ENCODE peak calls at places on chromosome 12, in eight cellular contexts. One of them, this sample, is unnamed.

GRCh38 chr12:4969405-4969804 is 59.7 kb downstream of the KCNA1 start:
- DNase-seq in foreskin fibroblast: no peak
- DNase-seq in body of pancreas: no peak
- DNase-seq in left ventricle myocardium inferior: no peak
- DNase-seq in upper lobe of left lung: no peak
- DNase-seq in transverse colon: no peak
- DNase-seq in DND-41: no peak
- DNase-seq in tibial artery: no peak
- DNase-seq in this sample: no peak

GRCh38 chr12:128190614-128191013 is 76.4 kb upstream of the TMEM132C start:
- DNase-seq in foreskin fibroblast: no peak
- DNase-seq in body of pancreas: no peak
- DNase-seq in left ventricle myocardium inferior: no peak
- DNase-seq in upper lobe of left lung: no peak
- DNase-seq in transverse colon: no peak
- DNase-seq in DND-41: no peak
- DNase-seq in tibial artery: no peak
- DNase-seq in this sample: no peak

GRCh38 chr12:27707216-27707615 is 3.4 kb upstream of the MRPS35 start:
- DNase-seq in foreskin fibroblast: no peak
- DNase-seq in body of pancreas: no peak
- DNase-seq in left ventricle myocardium inferior: no peak
- DNase-seq in upper lobe of left lung: no peak
- DNase-seq in transverse colon: no peak
- DNase-seq in DND-41: no peak
- DNase-seq in tibial artery: no peak
- DNase-seq in this sample: no peak

GRCh38 chr12:131701705-131702572 is 9.0 kb upstream of the SFSWAP start:
- DNase-seq in foreskin fibroblast: no peak
- DNase-seq in body of pancreas: no peak
- DNase-seq in left ventricle myocardium inferior: no peak
- DNase-seq in upper lobe of left lung: no peak
- DNase-seq in transverse colon: no peak
- DNase-seq in DND-41: no peak
- DNase-seq in tibial artery: no peak
- DNase-seq in this sample: peak

GRCh38 chr12:25648460-25648859 is 95.4 kb upstream of the LMNTD1 start:
- DNase-seq in foreskin fibroblast: peak
- DNase-seq in body of pancreas: peak
- DNase-seq in left ventricle myocardium inferior: peak
- DNase-seq in upper lobe of left lung: no peak
- DNase-seq in transverse colon: peak
- DNase-seq in DND-41: no peak
- DNase-seq in tibial artery: no peak
- DNase-seq in this sample: no peak

GRCh38 chr12:66449531-66449930 is 147.2 kb downstream of the HELB start:
- DNase-seq in foreskin fibroblast: no peak
- DNase-seq in body of pancreas: no peak
- DNase-seq in left ventricle myocardium inferior: no peak
- DNase-seq in upper lobe of left lung: no peak
- DNase-seq in transverse colon: no peak
- DNase-seq in DND-41: no peak
- DNase-seq in tibial artery: no peak
- DNase-seq in this sample: no peak

GRCh38 chr12:82527165-82527780 is 159.4 kb upstream of the TMTC2 start:
- DNase-seq in foreskin fibroblast: peak
- DNase-seq in body of pancreas: peak
- DNase-seq in left ventricle myocardium inferior: no peak
- DNase-seq in upper lobe of left lung: no peak
- DNase-seq in transverse colon: peak
- DNase-seq in DND-41: peak
- DNase-seq in tibial artery: no peak
- DNase-seq in this sample: no peak

GRCh38 chr12:64670856-64671639 is 60.8 kb downstream of the RASSF3 start:
- DNase-seq in foreskin fibroblast: peak
- DNase-seq in body of pancreas: peak
- DNase-seq in left ventricle myocardium inferior: no peak
- DNase-seq in upper lobe of left lung: no peak
- DNase-seq in transverse colon: peak
- DNase-seq in DND-41: no peak
- DNase-seq in tibial artery: no peak
- DNase-seq in this sample: no peak

GRCh38 chr12:111446044-111446581 is 40.4 kb downstream of the SH2B3 start:
- DNase-seq in foreskin fibroblast: no peak
- DNase-seq in body of pancreas: peak
- DNase-seq in left ventricle myocardium inferior: no peak
- DNase-seq in upper lobe of left lung: no peak
- DNase-seq in transverse colon: peak
- DNase-seq in DND-41: no peak
- DNase-seq in tibial artery: peak
- DNase-seq in this sample: no peak

GRCh38 chr12:116141833-116142162 is 135.7 kb downstream of the MED13L start:
- DNase-seq in foreskin fibroblast: no peak
- DNase-seq in body of pancreas: no peak
- DNase-seq in left ventricle myocardium inferior: no peak
- DNase-seq in upper lobe of left lung: no peak
- DNase-seq in transverse colon: no peak
- DNase-seq in DND-41: no peak
- DNase-seq in tibial artery: no peak
- DNase-seq in this sample: no peak

GRCh38 chr12:54983536-54984102 is 943 bp downstream of the TESPA1 start:
- DNase-seq in foreskin fibroblast: no peak
- DNase-seq in body of pancreas: no peak
- DNase-seq in left ventricle myocardium inferior: no peak
- DNase-seq in upper lobe of left lung: no peak
- DNase-seq in transverse colon: no peak
- DNase-seq in DND-41: no peak
- DNase-seq in tibial artery: no peak
- DNase-seq in this sample: no peak

GRCh38 chr12:15581006-15581405 is 208.2 kb downstream of the EPS8 start:
- DNase-seq in foreskin fibroblast: no peak
- DNase-seq in body of pancreas: no peak
- DNase-seq in left ventricle myocardium inferior: no peak
- DNase-seq in upper lobe of left lung: no peak
- DNase-seq in transverse colon: no peak
- DNase-seq in DND-41: no peak
- DNase-seq in tibial artery: no peak
- DNase-seq in this sample: no peak

GRCh38 chr12:122887817-122888212 is 8.1 kb downstream of the VPS37B start:
- DNase-seq in foreskin fibroblast: no peak
- DNase-seq in body of pancreas: no peak
- DNase-seq in left ventricle myocardium inferior: no peak
- DNase-seq in upper lobe of left lung: no peak
- DNase-seq in transverse colon: no peak
- DNase-seq in DND-41: no peak
- DNase-seq in tibial artery: no peak
- DNase-seq in this sample: no peak

GRCh38 chr12:122884860-122885259 is 11.1 kb downstream of the VPS37B start:
- DNase-seq in foreskin fibroblast: no peak
- DNase-seq in body of pancreas: no peak
- DNase-seq in left ventricle myocardium inferior: no peak
- DNase-seq in upper lobe of left lung: no peak
- DNase-seq in transverse colon: no peak
- DNase-seq in DND-41: no peak
- DNase-seq in tibial artery: no peak
- DNase-seq in this sample: no peak

GRCh38 chr12:122888232-122888752 is 7.6 kb downstream of the VPS37B start:
- DNase-seq in foreskin fibroblast: no peak
- DNase-seq in body of pancreas: peak
- DNase-seq in left ventricle myocardium inferior: peak
- DNase-seq in upper lobe of left lung: no peak
- DNase-seq in transverse colon: peak
- DNase-seq in DND-41: peak
- DNase-seq in tibial artery: no peak
- DNase-seq in this sample: peak

GRCh38 chr12:122886161-122886560 is 9.8 kb downstream of the VPS37B start:
- DNase-seq in foreskin fibroblast: no peak
- DNase-seq in body of pancreas: no peak
- DNase-seq in left ventricle myocardium inferior: no peak
- DNase-seq in upper lobe of left lung: no peak
- DNase-seq in transverse colon: no peak
- DNase-seq in DND-41: no peak
- DNase-seq in tibial artery: no peak
- DNase-seq in this sample: no peak

GRCh38 chr12:122886851-122887816 is 8.8 kb downstream of the VPS37B start:
- DNase-seq in foreskin fibroblast: no peak
- DNase-seq in body of pancreas: peak
- DNase-seq in left ventricle myocardium inferior: no peak
- DNase-seq in upper lobe of left lung: no peak
- DNase-seq in transverse colon: peak
- DNase-seq in DND-41: peak
- DNase-seq in tibial artery: no peak
- DNase-seq in this sample: no peak
- H3K4me3 ChIP-seq in foreskin fibroblast: no peak
- H3K4me3 ChIP-seq in body of pancreas: no peak
- H3K4me3 ChIP-seq in left ventricle myocardium inferior: no peak
- H3K4me3 ChIP-seq in upper lobe of left lung: no peak
- H3K4me3 ChIP-seq in transverse colon: no peak
- H3K4me3 ChIP-seq in DND-41: no peak
- H3K4me3 ChIP-seq in tibial artery: no peak
- H3K4me3 ChIP-seq in this sample: no peak

GRCh38 chr12:89194683-89195082 is 157.6 kb downstream of the DUSP6 start:
- DNase-seq in foreskin fibroblast: no peak
- DNase-seq in body of pancreas: no peak
- DNase-seq in left ventricle myocardium inferior: no peak
- DNase-seq in upper lobe of left lung: no peak
- DNase-seq in transverse colon: no peak
- DNase-seq in DND-41: no peak
- DNase-seq in tibial artery: no peak
- DNase-seq in this sample: no peak
- H3K4me3 ChIP-seq in foreskin fibroblast: no peak
- H3K4me3 ChIP-seq in body of pancreas: no peak
- H3K4me3 ChIP-seq in left ventricle myocardium inferior: no peak
- H3K4me3 ChIP-seq in upper lobe of left lung: no peak
- H3K4me3 ChIP-seq in transverse colon: no peak
- H3K4me3 ChIP-seq in DND-41: no peak
- H3K4me3 ChIP-seq in tibial artery: no peak
- H3K4me3 ChIP-seq in this sample: no peak

DNA sequence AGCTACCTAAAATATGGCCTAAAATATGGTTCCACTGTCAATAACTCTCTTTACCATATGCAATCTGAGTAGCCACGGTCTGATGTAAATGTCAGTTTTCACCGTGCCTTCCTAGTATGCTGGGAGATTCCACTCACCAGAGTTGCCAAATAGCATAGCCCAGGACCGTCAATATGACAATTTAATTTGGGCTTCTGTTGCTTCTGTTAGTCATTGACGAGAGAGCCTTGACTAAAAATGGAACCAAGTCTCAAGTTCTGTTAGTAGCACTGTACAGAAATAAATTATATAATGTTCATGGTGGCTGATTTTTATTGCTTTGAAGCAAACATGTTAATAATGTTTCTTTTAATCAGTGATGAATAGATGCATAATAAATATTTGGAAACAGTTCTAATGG is 348.3 kb downstream of the BCAT1 start:
- DNase-seq in foreskin fibroblast: no peak
- DNase-seq in body of pancreas: no peak
- DNase-seq in left ventricle myocardium inferior: no peak
- DNase-seq in upper lobe of left lung: no peak
- DNase-seq in transverse colon: no peak
- DNase-seq in DND-41: no peak
- DNase-seq in tibial artery: no peak
- DNase-seq in this sample: no peak
- H3K4me3 ChIP-seq in foreskin fibroblast: no peak
- H3K4me3 ChIP-seq in body of pancreas: no peak
- H3K4me3 ChIP-seq in left ventricle myocardium inferior: no peak
- H3K4me3 ChIP-seq in upper lobe of left lung: no peak
- H3K4me3 ChIP-seq in transverse colon: no peak
- H3K4me3 ChIP-seq in DND-41: no peak
- H3K4me3 ChIP-seq in tibial artery: no peak
- H3K4me3 ChIP-seq in this sample: no peak

GRCh38 chr12:204261-204678 is 9.7 kb downstream of the SLC6A12 start:
- DNase-seq in foreskin fibroblast: no peak
- DNase-seq in body of pancreas: no peak
- DNase-seq in left ventricle myocardium inferior: no peak
- DNase-seq in upper lobe of left lung: no peak
- DNase-seq in transverse colon: no peak
- DNase-seq in DND-41: no peak
- DNase-seq in tibial artery: no peak
- DNase-seq in this sample: peak

GRCh38 chr12:203074-203461 is 10.9 kb downstream of the SLC6A12 start:
- DNase-seq in foreskin fibroblast: no peak
- DNase-seq in body of pancreas: no peak
- DNase-seq in left ventricle myocardium inferior: no peak
- DNase-seq in upper lobe of left lung: no peak
- DNase-seq in transverse colon: no peak
- DNase-seq in DND-41: no peak
- DNase-seq in tibial artery: no peak
- DNase-seq in this sample: no peak

GRCh38 chr12:202081-202731 is 11.8 kb downstream of the SLC6A12 start:
- DNase-seq in foreskin fibroblast: no peak
- DNase-seq in body of pancreas: no peak
- DNase-seq in left ventricle myocardium inferior: no peak
- DNase-seq in upper lobe of left lung: no peak
- DNase-seq in transverse colon: no peak
- DNase-seq in DND-41: no peak
- DNase-seq in tibial artery: no peak
- DNase-seq in this sample: no peak

GRCh38 chr12:205026-205425 is 8.9 kb downstream of the SLC6A12 start:
- DNase-seq in foreskin fibroblast: no peak
- DNase-seq in body of pancreas: no peak
- DNase-seq in left ventricle myocardium inferior: no peak
- DNase-seq in upper lobe of left lung: no peak
- DNase-seq in transverse colon: no peak
- DNase-seq in DND-41: no peak
- DNase-seq in tibial artery: no peak
- DNase-seq in this sample: no peak

DNA sequence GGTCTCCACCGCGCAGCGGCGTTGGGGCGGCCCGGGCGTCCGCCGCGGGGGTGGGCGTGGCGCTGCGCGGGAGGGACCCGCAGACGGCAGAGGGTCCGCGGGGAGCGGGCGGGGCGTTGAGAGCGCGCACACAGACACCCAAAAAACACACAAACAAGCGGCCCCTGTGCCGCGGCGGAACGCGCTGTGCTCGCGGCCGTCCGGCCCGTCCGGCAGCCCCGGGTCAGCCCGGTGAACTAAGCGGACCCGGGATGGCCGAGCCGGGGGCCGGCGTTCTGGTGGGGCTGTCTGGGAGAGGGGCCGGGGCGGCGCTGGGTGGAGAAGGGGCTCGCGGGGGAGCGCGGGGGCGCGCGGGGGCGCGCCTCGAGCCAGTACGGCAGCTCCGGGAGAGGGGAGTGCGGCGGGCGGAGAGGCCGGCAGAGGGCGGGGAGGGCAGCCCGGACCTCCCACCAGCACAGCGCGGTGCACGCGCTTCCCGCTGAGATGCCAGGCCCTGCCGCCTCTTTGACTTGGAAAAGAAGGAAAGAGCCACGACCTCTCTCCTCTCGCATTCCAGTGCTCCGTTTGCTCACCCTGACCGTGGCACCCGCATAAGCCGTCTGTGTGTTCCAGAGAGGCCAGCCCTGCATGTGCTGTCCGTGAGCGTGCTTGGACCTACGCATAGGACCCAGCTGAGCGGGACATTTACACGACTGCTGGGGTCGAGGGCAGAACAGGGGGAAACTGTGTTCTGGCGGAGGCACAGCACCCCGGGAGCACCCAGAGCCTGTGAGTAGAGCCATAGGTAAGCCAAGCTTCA is 10.3 kb downstream of the SLC6A12 start:
- DNase-seq in foreskin fibroblast: no peak
- DNase-seq in body of pancreas: peak
- DNase-seq in left ventricle myocardium inferior: peak
- DNase-seq in upper lobe of left lung: peak
- DNase-seq in transverse colon: no peak
- DNase-seq in DND-41: no peak
- DNase-seq in tibial artery: no peak
- DNase-seq in this sample: no peak
- H3K4me3 ChIP-seq in foreskin fibroblast: peak
- H3K4me3 ChIP-seq in body of pancreas: peak
- H3K4me3 ChIP-seq in left ventricle myocardium inferior: peak
- H3K4me3 ChIP-seq in upper lobe of left lung: peak
- H3K4me3 ChIP-seq in transverse colon: no peak
- H3K4me3 ChIP-seq in DND-41: no peak
- H3K4me3 ChIP-seq in tibial artery: peak
- H3K4me3 ChIP-seq in this sample: no peak

This sample was measured in right lobe of liver.